ENCODE peak calls at places on chromosome 2, in five cellular contexts. Y is choroid plexus epithelial cell, C is T-helper 2 cell, P is NCI-H1930, J is sciatic nerve. U is an unnamed sample.
A peak's percentile ranks its signal among the peaks of the same experiment; 100 is the strongest.

GRCh38 chr2:46490521-46491141 is 11.3 kb downstream of the TMEM247 start:
- DNase-seq in Y (peak; percentile 58), C (no peak), P (no peak), J (peak; percentile 78), U (no peak)

GRCh38 chr2:165746501-165746900 is 47.5 kb downstream of the GALNT3 start:
- DNase-seq in Y (no peak), C (no peak), P (no peak), J (no peak), U (no peak)

GRCh38 chr2:9914384-9915065 is 37.0 kb upstream of the GRHL1 start:
- DNase-seq in Y (peak; percentile 85), C (peak; percentile 30), P (no peak), J (no peak), U (peak; percentile 72)

GRCh38 chr2:26561918-26562810 is 79.0 kb downstream of the CIB4 start:
- DNase-seq in Y (peak; percentile 5), C (no peak), P (peak; percentile 76), J (peak; percentile 74), U (peak; percentile 83)

GRCh38 chr2:30686669-30687068 is 120.6 kb downstream of the CAPN13 start:
- DNase-seq in Y (no peak), C (no peak), P (no peak), J (no peak), U (no peak)

GRCh38 chr2:230893338-230893737 is 28.6 kb downstream of the ITM2C start:
- DNase-seq in Y (no peak), C (no peak), P (no peak), J (peak; percentile 46), U (no peak)

GRCh38 chr2:234880551-234881211 is 71.1 kb upstream of the SH3BP4 start:
- DNase-seq in Y (peak; percentile 94), C (no peak), P (no peak), J (no peak), U (peak; percentile 75)

GRCh38 chr2:240972636-240973521 is 25.5 kb upstream of the SNED1 start:
- DNase-seq in Y (no peak), C (no peak), P (no peak), J (no peak), U (no peak)

GRCh38 chr2:160278101-160278888 is 78.2 kb upstream of the ITGB6 start:
- DNase-seq in Y (no peak), C (no peak), P (peak; percentile 52), J (no peak), U (no peak)